ENCODE peak calls at places on chromosomes 11 and 22, in six cellular contexts. V, I, W, B, M and E are unnamed samples.
A peak's percentile ranks its signal among the peaks of the same experiment; 100 is the strongest.

GRCh38 chr11:103637250-103637649 is 399.2 kb upstream of the DDI1 start:
- DNase-seq in V (no peak), I (no peak), W (no peak), B (no peak), M (no peak), E (no peak)

GRCh38 chr22:28978863-28979799 is 82.5 kb downstream of the C22orf31 start:
- DNase-seq in V (no peak), I (no peak), W (no peak), B (no peak), M (no peak), E (no peak)

GRCh38 chr11:3796796-3797328 is 492 bp downstream of the NUP98 start:
- DNase-seq in V (peak; percentile 27), I (no peak), W (no peak), B (no peak), M (no peak), E (no peak)

GRCh38 chr22:42964994-42965699 is 49.8 kb downstream of the PACSIN2 start:
- DNase-seq in V (peak; percentile 77), I (no peak), W (no peak), B (no peak), M (no peak), E (no peak)

GRCh38 chr11:101439488-101439887 is 144.3 kb downstream of the TRPC6 start:
- DNase-seq in V (no peak), I (no peak), W (no peak), B (no peak), M (no peak), E (no peak)

GRCh38 chr11:122731500-122731913 is 76.0 kb downstream of the UBASH3B start:
- DNase-seq in V (peak; percentile 61), I (no peak), W (no peak), B (no peak), M (no peak), E (no peak)

GRCh38 chr11:108647387-108647700 is 17.5 kb upstream of the DDX10 start:
- DNase-seq in V (no peak), I (no peak), W (no peak), B (no peak), M (no peak), E (no peak)

GRCh38 chr11:10584071-10584501 is 15.6 kb upstream of the LYVE1 start:
- DNase-seq in V (no peak), I (peak; percentile 51), W (no peak), B (no peak), M (no peak), E (no peak)

DNA sequence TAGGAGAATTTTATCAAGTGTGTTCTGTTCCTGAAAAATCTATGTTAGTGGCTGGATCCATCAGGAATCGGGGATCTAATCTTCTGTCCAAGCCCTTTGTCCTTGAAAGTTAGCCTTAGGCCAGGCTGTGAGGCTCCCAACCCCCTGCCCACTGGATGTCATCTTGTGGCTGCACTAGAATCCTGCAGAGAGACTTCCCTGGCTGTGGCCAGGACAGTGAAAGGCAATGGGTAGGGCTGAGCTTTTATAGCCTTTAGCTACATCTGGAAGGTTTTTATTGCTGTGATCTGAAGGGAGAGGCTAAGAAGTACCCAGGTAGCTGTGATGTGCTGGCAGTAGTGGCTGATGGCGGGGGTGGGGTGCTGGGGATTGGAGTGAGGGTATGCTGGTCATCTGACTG is 2.1 kb downstream of the OAF start:
- DNase-seq in V (no peak), I (no peak), W (no peak), B (no peak), M (no peak), E (no peak)
- TF ChIP-seq POLR2A in V (no peak), I (no peak), W (no peak), B (no peak), M (no peak), E (no peak)

DNA sequence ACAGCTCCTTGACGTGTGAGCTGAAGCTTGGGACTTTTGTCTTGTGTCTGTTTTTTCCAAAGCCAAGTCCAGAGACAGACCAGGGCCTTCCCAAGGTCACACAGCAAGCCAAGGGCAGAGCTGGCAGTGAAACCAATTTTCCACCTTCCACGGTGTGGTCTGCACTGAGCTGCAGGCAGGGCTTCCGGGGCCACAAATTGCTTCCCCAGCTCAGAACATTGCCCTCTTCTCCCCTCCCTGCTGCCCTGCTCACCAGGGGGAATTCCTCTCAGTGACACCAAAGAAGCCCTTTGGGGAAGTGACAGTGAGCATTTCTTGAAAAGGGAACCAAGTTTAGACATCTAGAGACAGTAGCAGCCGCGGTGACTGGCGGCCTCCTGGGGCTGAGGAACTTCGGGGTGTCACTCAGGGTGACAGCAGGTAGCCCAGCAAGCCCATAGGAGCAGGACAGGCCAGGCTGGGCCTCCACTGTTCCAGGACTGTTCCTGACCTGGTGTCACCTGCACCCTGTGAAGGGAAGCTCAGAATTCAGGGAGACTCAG is 9.2 kb downstream of the FXYD2 start:
- DNase-seq in V (no peak), I (no peak), W (peak; percentile 56), B (no peak), M (peak; percentile 94), E (peak; percentile 56)
- TF ChIP-seq POLR2AphosphoS5 in V (no peak), I (no peak), W (peak; percentile 2), B (no peak), M (peak; percentile 80), E (no peak)

GRCh38 chr22:47260551-47260950 is 498.1 kb downstream of the TBC1D22A start:
- DNase-seq in V (no peak), I (no peak), W (no peak), B (no peak), M (no peak), E (no peak)

GRCh38 chr22:47270463-47271135 is 508.1 kb downstream of the TBC1D22A start:
- DNase-seq in V (no peak), I (no peak), W (no peak), B (no peak), M (no peak), E (no peak)

GRCh38 chr22:47269689-47270088 is 507.2 kb downstream of the TBC1D22A start:
- DNase-seq in V (peak; percentile 35), I (no peak), W (no peak), B (no peak), M (no peak), E (no peak)

GRCh38 chr22:47267531-47268282 is 505.3 kb downstream of the TBC1D22A start:
- DNase-seq in V (no peak), I (no peak), W (no peak), B (no peak), M (no peak), E (no peak)

GRCh38 chr22:47266329-47266728 is 503.9 kb downstream of the TBC1D22A start:
- DNase-seq in V (no peak), I (no peak), W (no peak), B (no peak), M (no peak), E (no peak)
- TF ChIP-seq TAF1 in V (no peak), I (no peak), W (no peak), B (no peak), M (no peak), E (no peak)

DNA sequence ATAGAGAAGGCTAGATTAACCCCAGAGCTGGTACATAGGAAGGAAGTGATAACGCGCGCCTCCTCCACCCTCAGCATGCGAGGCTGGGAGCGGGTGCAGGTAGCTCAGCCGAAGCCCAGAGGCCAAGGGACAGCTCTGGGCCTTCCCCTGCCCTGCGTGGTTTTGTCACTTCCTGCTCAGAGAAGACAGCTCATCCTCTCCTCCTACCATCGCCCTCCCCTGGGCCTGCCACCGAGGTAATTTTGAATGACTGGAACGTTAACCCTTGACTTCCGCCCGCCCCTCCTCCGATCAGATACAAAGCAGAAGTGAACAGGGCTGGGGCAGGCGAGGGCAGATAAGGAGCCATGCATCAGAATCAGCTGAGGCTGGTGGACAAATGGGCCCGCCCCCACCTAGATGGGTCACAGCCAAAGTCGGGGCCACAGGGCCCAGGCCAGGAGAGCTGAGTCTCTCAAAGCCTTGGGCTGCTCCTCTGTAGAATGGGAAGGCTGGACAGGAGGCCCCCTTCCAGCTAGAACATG is 1.6 kb downstream of the RAC2 start:
- DNase-seq in V (no peak), I (peak; percentile 96), W (peak; percentile 80), B (no peak), M (peak; percentile 92), E (peak; percentile 93)
- TF ChIP-seq POLR2A in V (no peak), I (peak; percentile 73), W (peak; percentile 67), B (no peak), M (peak; percentile 86), E (peak; percentile 86)

GRCh38 chr22:33780761-33781160 is 139.5 kb downstream of the LARGE1 start:
- DNase-seq in V (no peak), I (no peak), W (no peak), B (no peak), M (no peak), E (no peak)

GRCh38 chr22:33785283-33785991 is 134.8 kb downstream of the LARGE1 start:
- DNase-seq in V (peak; percentile 8), I (no peak), W (no peak), B (no peak), M (peak; percentile 24), E (no peak)

GRCh38 chr22:33776491-33776890 is 143.8 kb downstream of the LARGE1 start:
- DNase-seq in V (no peak), I (no peak), W (no peak), B (no peak), M (no peak), E (no peak)

GRCh38 chr22:33779243-33779642 is 141.0 kb downstream of the LARGE1 start:
- DNase-seq in V (no peak), I (no peak), W (no peak), B (no peak), M (no peak), E (no peak)

DNA sequence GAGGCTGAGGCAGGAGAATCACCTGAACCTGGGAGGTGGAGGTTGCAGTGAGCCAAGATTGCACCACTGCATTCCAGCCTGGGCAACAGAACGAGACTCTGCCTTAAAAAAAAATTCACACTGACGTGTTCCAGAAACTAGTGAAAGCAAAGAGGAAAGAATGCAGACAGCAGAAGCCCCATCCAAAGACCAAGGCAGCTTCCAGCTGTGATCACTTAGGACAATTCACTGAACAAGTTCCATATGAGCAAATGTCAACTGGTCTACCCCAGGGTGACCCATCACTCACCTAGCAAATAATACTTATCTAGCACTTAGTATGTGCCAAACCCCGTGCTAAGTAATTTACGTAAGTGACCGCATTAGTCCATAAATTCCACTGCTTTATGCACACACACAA is 138.9 kb downstream of the LARGE1 start:
- DNase-seq in V (no peak), I (no peak), W (no peak), B (no peak), M (no peak), E (no peak)
- TF ChIP-seq POLR2AphosphoS5 in V (no peak), I (no peak), W (no peak), B (no peak), M (no peak), E (no peak)